ENCODE peak calls at places on chromosomes 12 and 14, in five cellular contexts. Z is lower lobe of right lung, A is H54, E is fibroblast of the conjunctiva, O is ovary. J is an unnamed sample.
A peak's percentile ranks its signal among the peaks of the same experiment; 100 is the strongest.

GRCh38 chr14:67943947-67944346 is 124.4 kb downstream of the RAD51B start:
- DNase-seq in Z (peak; percentile 59), A (peak; percentile 4), E (peak; percentile 91), O (peak; percentile 86), J (peak; percentile 85)

GRCh38 chr12:53591301-53592206 is 34.6 kb downstream of the ATF7 start:
- DNase-seq in Z (no peak), A (no peak), E (no peak), O (no peak), J (no peak)

GRCh38 chr14:94285158-94285557 is 7.9 kb downstream of the SERPINA10 start:
- DNase-seq in Z (no peak), A (no peak), E (no peak), O (no peak), J (no peak)

GRCh38 chr12:57360468-57360867 is 70.4 kb downstream of the R3HDM2 start:
- DNase-seq in Z (no peak), A (no peak), E (no peak), O (no peak), J (no peak)

GRCh38 chr14:96581902-96582640 is 79.9 kb downstream of the PAPOLA start:
- DNase-seq in Z (no peak), A (no peak), E (no peak), O (no peak), J (no peak)

GRCh38 chr12:63018273-63018672 is 83.3 kb upstream of the PPM1H start:
- DNase-seq in Z (no peak), A (no peak), E (no peak), O (no peak), J (no peak)

GRCh38 chr14:34946699-34947098 is 36.1 kb upstream of the SRP54 start:
- DNase-seq in Z (no peak), A (no peak), E (no peak), O (no peak), J (no peak)

GRCh38 chr14:58815046-58815701 is 177.4 kb downstream of the DACT1 start:
- DNase-seq in Z (no peak), A (no peak), E (no peak), O (no peak), J (no peak)

GRCh38 chr14:35366521-35366976 is 38.0 kb downstream of the NFKBIA start:
- DNase-seq in Z (no peak), A (no peak), E (no peak), O (no peak), J (no peak)

GRCh38 chr12:6792522-6793201 is 3.3 kb downstream of the CD4 start:
- DNase-seq in Z (peak; percentile 71), A (no peak), E (no peak), O (no peak), J (no peak)

GRCh38 chr12:6843118-6843902 is 2.6 kb downstream of the GNB3 start:
- DNase-seq in Z (no peak), A (no peak), E (no peak), O (no peak), J (no peak)

GRCh38 chr12:112168561-112168971 is 43.2 kb downstream of the TRAFD1 start:
- DNase-seq in Z (no peak), A (no peak), E (no peak), O (no peak), J (no peak)

GRCh38 chr12:541676-542289 is 82.0 kb downstream of the B4GALNT3 start:
- DNase-seq in Z (no peak), A (no peak), E (no peak), O (no peak), J (no peak)

GRCh38 chr14:28671425-28671824 is 95.2 kb upstream of the FOXG1 start:
- DNase-seq in Z (no peak), A (no peak), E (peak; percentile 46), O (no peak), J (no peak)

GRCh38 chr12:119225454-119225853 is 46.7 kb downstream of the HSPB8 start:
- DNase-seq in Z (no peak), A (no peak), E (no peak), O (no peak), J (no peak)

GRCh38 chr12:12899530-12900380 is 8.4 kb downstream of the GPRC5A start:
- DNase-seq in Z (no peak), A (no peak), E (peak; percentile 93), O (peak; percentile 47), J (peak; percentile 79)

GRCh38 chr14:90617942-90618341 is 198.3 kb downstream of the TTC7B start:
- DNase-seq in Z (no peak), A (no peak), E (no peak), O (no peak), J (no peak)

GRCh38 chr12:130617219-130617618 is 98.9 kb downstream of the RIMBP2 start:
- DNase-seq in Z (no peak), A (no peak), E (no peak), O (no peak), J (no peak)

GRCh38 chr14:60311417-60311816 is 62.4 kb downstream of the PPM1A start:
- DNase-seq in Z (no peak), A (no peak), E (peak; percentile 34), O (no peak), J (no peak)

GRCh38 chr12:131129839-131130238 is 176.1 kb downstream of the ADGRD1 start:
- DNase-seq in Z (no peak), A (peak; percentile 54), E (no peak), O (no peak), J (no peak)

GRCh38 chr14:50666772-50667490 is 1.2 kb downstream of the SAV1 start:
- DNase-seq in Z (no peak), A (no peak), E (peak; percentile 50), O (peak; percentile 50), J (no peak)

GRCh38 chr14:94665121-94665520 is 52.9 kb downstream of the SERPINA3 start:
- DNase-seq in Z (no peak), A (no peak), E (peak; percentile 62), O (no peak), J (no peak)

GRCh38 chr14:104314251-104314941 is 176.0 kb downstream of the KIF26A start:
- DNase-seq in Z (peak; percentile 36), A (no peak), E (no peak), O (peak; percentile 6), J (no peak)